ENCODE peak calls at places on chromosomes 11 and 22, in six cellular contexts. P is colonic mucosa; E is progenitor cell of endocrine pancreas; Z is spleen; Y is MM.1S; K is CD4-positive, alpha-beta T cell. G is an unnamed sample.
A peak's percentile ranks its signal among the peaks of the same experiment; 100 is the strongest.

GRCh38 chr22:46528121-46528610 is 9.3 kb downstream of the CELSR1 start:
- DNase-seq in P (peak; percentile 54), E (no peak), Z (no peak), Y (no peak), K (no peak), G (no peak)

GRCh38 chr11:88594274-88594950 is 256.9 kb upstream of the CTSC start:
- DNase-seq in P (no peak), E (no peak), Z (no peak), Y (no peak), K (no peak), G (no peak)

GRCh38 chr11:95119361-95120060 is 29.9 kb downstream of the ENDOD1 start:
- DNase-seq in P (no peak), E (no peak), Z (no peak), Y (no peak), K (no peak), G (no peak)

GRCh38 chr11:95593101-95593500 is 196.5 kb downstream of the FAM76B start:
- DNase-seq in P (no peak), E (no peak), Z (no peak), Y (no peak), K (no peak), G (no peak)

GRCh38 chr11:26704249-26704648 is 17.6 kb downstream of the SLC5A12 start:
- DNase-seq in P (peak; percentile 59), E (no peak), Z (no peak), Y (no peak), K (no peak), G (no peak)

GRCh38 chr22:49278357-49278756 is 549.3 kb downstream of the BRD1 start:
- DNase-seq in P (no peak), E (no peak), Z (no peak), Y (no peak), K (no peak), G (no peak)

GRCh38 chr11:112795142-112795815 is 165.9 kb upstream of the NCAM1 start:
- DNase-seq in P (peak; percentile 34), E (no peak), Z (no peak), Y (peak; percentile 65), K (peak; percentile 0), G (no peak)

GRCh38 chr22:42438293-42438650 is 6.1 kb upstream of the NFAM1 start:
- DNase-seq in P (no peak), E (no peak), Z (no peak), Y (no peak), K (no peak), G (no peak)

GRCh38 chr11:84819128-84819527 is 808.0 kb downstream of the DLG2 start:
- DNase-seq in P (no peak), E (no peak), Z (no peak), Y (peak; percentile 80), K (no peak), G (no peak)

GRCh38 chr11:34266090-34266912 is 91.5 kb downstream of the ABTB2 start:
- DNase-seq in P (no peak), E (no peak), Z (no peak), Y (no peak), K (no peak), G (no peak)

GRCh38 chr11:20609727-20610707 is 10.6 kb downstream of the SLC6A5 start:
- DNase-seq in P (peak; percentile 63), E (peak; percentile 83), Z (peak; percentile 86), Y (peak; percentile 74), K (peak; percentile 23), G (peak; percentile 91)

GRCh38 chr22:50469377-50470305 is 5.2 kb downstream of the SBF1 start:
- DNase-seq in P (peak; percentile 95), E (no peak), Z (peak; percentile 98), Y (peak; percentile 93), K (peak; percentile 97), G (no peak)
- TF ChIP-seq CTCF in P (no peak), E (no peak), Z (peak; percentile 44), Y (no peak), K (peak; percentile 21), G (no peak)

GRCh38 chr11:81573367-81573766 is 1160.3 kb downstream of the FAM181B start:
- DNase-seq in P (no peak), E (no peak), Z (no peak), Y (no peak), K (no peak), G (no peak)

GRCh38 chr11:81570669-81571068 is 1163.0 kb downstream of the FAM181B start:
- DNase-seq in P (no peak), E (no peak), Z (no peak), Y (no peak), K (no peak), G (no peak)

GRCh38 chr11:81574301-81574700 is 1159.4 kb downstream of the FAM181B start:
- DNase-seq in P (no peak), E (no peak), Z (no peak), Y (no peak), K (no peak), G (no peak)

GRCh38 chr11:81569999-81570398 is 1163.7 kb downstream of the FAM181B start:
- DNase-seq in P (no peak), E (no peak), Z (no peak), Y (no peak), K (no peak), G (no peak)
- TF ChIP-seq CTCF in P (no peak), E (peak; percentile 27), Z (no peak), Y (no peak), K (no peak), G (peak; percentile 50)

DNA sequence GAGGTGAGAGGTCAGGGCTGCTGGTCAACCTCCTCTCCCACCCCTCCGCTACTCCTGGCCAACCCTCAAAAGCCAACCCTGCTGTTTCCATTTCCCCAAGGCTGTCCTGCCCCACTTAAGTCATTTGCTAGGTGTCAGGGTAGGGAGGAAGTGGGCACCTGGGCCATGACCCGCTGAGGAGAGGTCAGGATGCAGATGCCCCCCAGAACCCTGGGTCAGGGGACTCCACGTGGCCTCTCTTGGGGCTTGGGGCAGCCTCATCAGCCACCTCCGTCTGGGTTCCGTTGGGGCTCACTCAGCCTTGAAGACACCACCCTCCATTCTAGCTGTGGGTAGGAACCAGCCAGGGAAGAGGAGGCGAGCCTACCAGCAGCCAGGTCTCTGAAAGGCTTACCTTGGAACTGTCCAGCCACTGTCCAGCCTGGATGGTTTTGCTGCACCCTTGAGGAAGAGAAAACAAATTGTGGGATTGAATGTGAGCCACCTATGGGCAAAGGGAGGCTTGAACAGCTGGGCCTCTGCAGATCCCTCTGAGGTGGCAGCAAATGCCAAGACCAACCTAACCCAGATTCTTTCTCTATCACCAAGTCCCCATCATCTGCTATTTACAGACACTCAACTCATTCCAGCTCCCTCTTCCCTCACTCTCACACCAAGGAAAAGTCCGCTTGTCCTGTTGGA is 2.5 kb downstream of the APOL4 start:
- DNase-seq in P (no peak), E (no peak), Z (no peak), Y (no peak), K (no peak), G (no peak)
- TF ChIP-seq CTCF in P (no peak), E (no peak), Z (no peak), Y (no peak), K (no peak), G (no peak)

DNA sequence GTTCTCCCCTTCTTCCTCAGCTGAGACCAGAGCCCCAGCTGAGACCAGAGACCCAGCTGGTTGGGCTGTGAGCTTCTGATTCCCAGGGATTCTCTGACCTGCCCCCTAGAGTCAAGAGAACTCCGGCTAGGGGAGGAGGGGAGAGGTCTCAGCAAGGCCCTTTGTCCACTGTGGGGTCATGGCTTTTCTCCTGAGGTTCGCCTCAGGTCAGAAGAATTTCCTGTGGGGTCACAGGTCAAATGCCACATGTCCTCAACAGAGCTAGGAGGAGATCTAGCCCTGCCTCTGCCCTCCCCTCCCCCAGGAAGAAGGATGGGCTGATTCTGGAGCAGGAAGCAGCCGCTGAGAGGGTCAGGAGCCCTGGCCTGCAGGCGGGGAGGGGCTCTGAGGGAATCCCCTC is 23.7 kb downstream of the HTR3A start:
- DNase-seq in P (no peak), E (no peak), Z (peak; percentile 33), Y (no peak), K (no peak), G (no peak)
- TF ChIP-seq CTCF in P (no peak), E (no peak), Z (no peak), Y (no peak), K (no peak), G (no peak)

GRCh38 chr22:23514317-23515038 is 65.6 kb downstream of the IGLL1 start:
- DNase-seq in P (no peak), E (no peak), Z (no peak), Y (no peak), K (no peak), G (no peak)
- TF ChIP-seq CTCF in P (no peak), E (peak; percentile 21), Z (no peak), Y (no peak), K (no peak), G (no peak)

DNA sequence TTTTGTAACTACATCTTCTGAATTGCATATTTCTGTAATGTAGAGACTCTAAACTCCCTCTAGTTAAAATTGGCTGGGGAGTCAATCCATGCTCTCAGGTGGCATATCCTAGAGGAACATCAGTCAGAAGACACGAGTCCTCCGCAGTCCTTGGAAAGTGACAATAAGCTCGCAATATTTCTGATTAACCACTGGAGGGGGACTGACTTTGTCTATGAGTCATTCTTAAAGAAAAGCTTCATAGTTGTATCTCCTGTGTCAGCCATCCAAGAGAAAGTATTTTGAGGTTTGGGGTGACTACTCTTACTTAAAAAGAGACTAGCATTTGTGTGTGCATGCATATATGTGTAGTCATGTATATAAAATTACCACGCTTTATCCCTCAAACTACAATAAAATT is 60.2 kb downstream of the SLN start:
- DNase-seq in P (no peak), E (no peak), Z (no peak), Y (no peak), K (no peak), G (no peak)
- TF ChIP-seq CTCF in P (no peak), E (no peak), Z (no peak), Y (no peak), K (no peak), G (peak; percentile 36)